ENCODE peak calls at places on chromosomes 7 and 10, in eight cellular contexts. Z is brain microvascular endothelial cell, A is tibial artery, O is Peyer's patch, H is BE2C, S is chondrocyte, E is mucosa of descending colon, K is neural crest cell. W is an unnamed sample.

GRCh38 chr10:5078781-5079180 is 15.4 kb upstream of the AKR1C3 start:
- DNase-seq in Z (no peak), A (no peak), O (no peak), H (no peak), S (no peak), E (no peak), K (no peak), W (no peak)

GRCh38 chr7:131747625-131748024 is 191.2 kb upstream of the PODXL start:
- DNase-seq in Z (no peak), A (no peak), O (no peak), H (no peak), S (no peak), E (no peak), K (no peak), W (no peak)

GRCh38 chr7:117781707-117782106 is 91.5 kb downstream of the CTTNBP2 start:
- DNase-seq in Z (peak), A (no peak), O (no peak), H (no peak), S (no peak), E (no peak), K (no peak), W (no peak)

GRCh38 chr10:126160971-126161630 is 227.2 kb downstream of the ADAM12 start:
- DNase-seq in Z (no peak), A (no peak), O (no peak), H (no peak), S (no peak), E (peak), K (no peak), W (no peak)

GRCh38 chr7:97021443-97022261 is 3.0 kb downstream of the DLX5 start:
- DNase-seq in Z (no peak), A (no peak), O (no peak), H (no peak), S (no peak), E (no peak), K (no peak), W (no peak)

GRCh38 chr10:35336084-35336831 is at the start of gene CCNY:
- DNase-seq in Z (peak), A (peak), O (peak), H (peak), S (peak), E (peak), K (peak), W (peak)

GRCh38 chr10:129332476-129332875 is 134.6 kb upstream of the MGMT start:
- DNase-seq in Z (no peak), A (no peak), O (no peak), H (peak), S (no peak), E (peak), K (peak), W (no peak)

GRCh38 chr10:100327007-100327700 is 2.9 kb downstream of the PKD2L1 start:
- DNase-seq in Z (no peak), A (no peak), O (no peak), H (no peak), S (no peak), E (no peak), K (no peak), W (peak)

GRCh38 chr7:24216576-24217116 is 67.3 kb upstream of the NPY start:
- DNase-seq in Z (no peak), A (no peak), O (no peak), H (no peak), S (no peak), E (no peak), K (no peak), W (no peak)

GRCh38 chr10:74231375-74231774 is 80.4 kb downstream of the ADK start:
- DNase-seq in Z (peak), A (no peak), O (no peak), H (no peak), S (no peak), E (no peak), K (no peak), W (no peak)

GRCh38 chr10:88385601-88386203 is 197.4 kb downstream of the RNLS start:
- DNase-seq in Z (no peak), A (peak), O (peak), H (peak), S (no peak), E (peak), K (no peak), W (peak)

GRCh38 chr7:143285454-143285756 is 647 bp downstream of the TMEM139 start:
- DNase-seq in Z (no peak), A (no peak), O (peak), H (no peak), S (no peak), E (peak), K (no peak), W (peak)

GRCh38 chr10:100245484-100246220 is 16.3 kb upstream of the CHUK start:
- DNase-seq in Z (peak), A (no peak), O (no peak), H (no peak), S (no peak), E (no peak), K (no peak), W (no peak)

GRCh38 chr10:6737758-6738463 is 157.8 kb upstream of the PRKCQ start:
- DNase-seq in Z (peak), A (no peak), O (no peak), H (no peak), S (no peak), E (no peak), K (no peak), W (no peak)

GRCh38 chr7:102843850-102844249 is 69.0 kb upstream of the LRRC17 start:
- DNase-seq in Z (no peak), A (no peak), O (no peak), H (no peak), S (no peak), E (no peak), K (no peak), W (no peak)

GRCh38 chr10:6748981-6749630 is 169.0 kb upstream of the PRKCQ start:
- DNase-seq in Z (peak), A (no peak), O (no peak), H (no peak), S (no peak), E (no peak), K (no peak), W (no peak)

GRCh38 chr7:55441668-55442305 is 76.7 kb downstream of the LANCL2 start:
- DNase-seq in Z (peak), A (no peak), O (no peak), H (peak), S (no peak), E (no peak), K (no peak), W (no peak)

GRCh38 chr10:14736600-14737081 is 38.1 kb downstream of the FAM107B start:
- DNase-seq in Z (peak), A (no peak), O (no peak), H (no peak), S (no peak), E (no peak), K (no peak), W (no peak)

GRCh38 chr10:10032991-10033390 is 984.7 kb upstream of the CELF2 start:
- DNase-seq in Z (no peak), A (no peak), O (no peak), H (no peak), S (no peak), E (no peak), K (no peak), W (no peak)

GRCh38 chr10:31833753-31834152 is 94.9 kb downstream of the ARHGAP12 start:
- DNase-seq in Z (no peak), A (no peak), O (no peak), H (no peak), S (no peak), E (no peak), K (no peak), W (no peak)

GRCh38 chr7:98760201-98760651 is 109.6 kb downstream of the TMEM130 start:
- DNase-seq in Z (no peak), A (peak), O (no peak), H (no peak), S (no peak), E (no peak), K (no peak), W (no peak)

GRCh38 chr7:106493041-106493731 is 167.8 kb downstream of the CCDC71L start:
- DNase-seq in Z (no peak), A (no peak), O (peak), H (no peak), S (no peak), E (peak), K (no peak), W (peak)

GRCh38 chr10:11506247-11506789 is 105.1 kb downstream of the USP6NL start:
- DNase-seq in Z (no peak), A (no peak), O (no peak), H (no peak), S (no peak), E (no peak), K (no peak), W (no peak)

GRCh38 chr7:133051066-133051465 is 30.8 kb downstream of the CHCHD3 start:
- DNase-seq in Z (peak), A (no peak), O (no peak), H (peak), S (no peak), E (no peak), K (no peak), W (no peak)
- TF ChIP-seq CTCF in Z (peak), A (no peak), O (no peak), H (peak), S (peak), E (no peak), K (peak), W (no peak)

GRCh38 chr7:151608031-151608551 is 88.4 kb upstream of the RHEB start:
- DNase-seq in Z (no peak), A (no peak), O (peak), H (peak), S (no peak), E (peak), K (no peak), W (peak)
- TF ChIP-seq CTCF in Z (peak), A (no peak), O (no peak), H (peak), S (peak), E (no peak), K (no peak), W (no peak)

GRCh38 chr7:151696738-151697514 is 177.2 kb upstream of the RHEB start:
- DNase-seq in Z (no peak), A (no peak), O (peak), H (peak), S (no peak), E (peak), K (no peak), W (peak)
- TF ChIP-seq CTCF in Z (no peak), A (no peak), O (no peak), H (peak), S (peak), E (no peak), K (no peak), W (no peak)

GRCh38 chr7:82567841-82568240 is 124.3 kb upstream of the CACNA2D1 start:
- DNase-seq in Z (no peak), A (no peak), O (no peak), H (no peak), S (no peak), E (no peak), K (no peak), W (no peak)

GRCh38 chr7:82566752-82567151 is 123.2 kb upstream of the CACNA2D1 start:
- DNase-seq in Z (no peak), A (peak), O (no peak), H (no peak), S (no peak), E (no peak), K (no peak), W (no peak)

GRCh38 chr7:82567356-82567755 is 123.8 kb upstream of the CACNA2D1 start:
- DNase-seq in Z (no peak), A (no peak), O (no peak), H (no peak), S (no peak), E (no peak), K (no peak), W (no peak)

GRCh38 chr7:82572195-82572880 is 128.8 kb upstream of the CACNA2D1 start:
- DNase-seq in Z (peak), A (peak), O (peak), H (peak), S (no peak), E (peak), K (peak), W (peak)
- TF ChIP-seq CTCF in Z (peak), A (peak), O (peak), H (peak), S (peak), E (peak), K (peak), W (peak)